ENCODE peak calls at places on chromosomes 13 and 19, in six cellular contexts. O, U, I, D, L and Y are unnamed samples. For H3K36me3, the result is how much of the 10 kb centered on the place peaks cover.

GRCh38 chr13:111398196-111398595 is 77.8 kb downstream of the TEX29 start:
- DNase-seq in O (no peak), U (no peak), I (no peak), D (no peak), L (peak), Y (no peak)

GRCh38 chr13:114148521-114148855 is 16.1 kb upstream of the RASA3 start:
- DNase-seq in O (peak), U (no peak), I (no peak), D (no peak), L (no peak), Y (no peak)

GRCh38 chr19:49362926-49363264 is 679 bp upstream of the TEAD2 start:
- DNase-seq in O (peak), U (peak), I (no peak), D (no peak), L (peak), Y (peak)

GRCh38 chr13:44660050-44660449 is 83.9 kb upstream of the TSC22D1 start:
- DNase-seq in O (no peak), U (no peak), I (no peak), D (no peak), L (no peak), Y (no peak)

GRCh38 chr19:51327066-51327985 is 14.6 kb downstream of the VSIG10L start:
- DNase-seq in O (peak), U (peak), I (no peak), D (peak), L (no peak), Y (no peak)

GRCh38 chr13:74767031-74767430 is 632.8 kb upstream of the KLF12 start:
- DNase-seq in O (no peak), U (no peak), I (no peak), D (peak), L (no peak), Y (no peak)

GRCh38 chr19:13056052-13056660 is 46.5 kb downstream of the LYL1 start:
- DNase-seq in O (peak), U (peak), I (no peak), D (peak), L (peak), Y (peak)

GRCh38 chr13:109256866-109257760 is 529.3 kb downstream of the IRS2 start:
- DNase-seq in O (no peak), U (no peak), I (no peak), D (peak), L (no peak), Y (no peak)

GRCh38 chr19:283395-283794 is 7.8 kb downstream of the PLPP2 start:
- DNase-seq in O (no peak), U (no peak), I (no peak), D (no peak), L (no peak), Y (no peak)

GRCh38 chr19:48445256-48445605 is 552 bp upstream of the GRWD1 start:
- DNase-seq in O (no peak), U (no peak), I (no peak), D (peak), L (peak), Y (peak)

GRCh38 chr19:38375748-38376147 is 1.4 kb downstream of the PSMD8 start:
- DNase-seq in O (no peak), U (peak), I (no peak), D (no peak), L (no peak), Y (no peak)

GRCh38 chr19:38376576-38376975 is 2.2 kb downstream of the PSMD8 start:
- DNase-seq in O (no peak), U (no peak), I (no peak), D (no peak), L (no peak), Y (no peak)

GRCh38 chr19:38374332-38375097 is at the start of gene PSMD8:
- DNase-seq in O (peak), U (peak), I (peak), D (peak), L (peak), Y (peak)

GRCh38 chr19:38375098-38375493 is 725 bp downstream of the PSMD8 start:
- DNase-seq in O (no peak), U (no peak), I (no peak), D (no peak), L (no peak), Y (no peak)

DNA sequence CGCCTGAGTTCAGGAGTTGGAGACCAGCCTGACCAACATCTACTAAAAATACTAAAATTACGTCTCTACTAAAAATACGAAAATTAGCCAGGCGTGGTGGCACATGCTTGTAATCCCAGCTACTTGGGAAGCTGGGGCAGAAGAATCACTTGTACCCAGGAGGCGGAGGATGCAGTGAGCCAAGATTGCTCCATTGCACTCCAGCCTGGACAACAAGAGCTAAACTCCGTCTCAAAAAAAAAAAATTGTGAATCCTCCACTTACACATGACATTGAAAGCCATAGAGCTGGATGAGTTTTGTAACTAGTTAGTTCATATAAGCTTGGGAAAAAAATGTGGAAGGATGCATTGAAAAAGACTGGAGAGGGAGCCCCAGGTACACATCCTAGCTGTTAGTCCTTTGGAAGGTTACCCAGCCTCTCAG is 452 bp upstream of the PSMD8 start:
- DNase-seq in O (peak), U (no peak), I (no peak), D (no peak), L (no peak), Y (no peak)
- TF ChIP-seq CTCF in O (no peak), U (no peak), I (no peak), D (no peak), L (no peak), Y (no peak)

GRCh38 chr19:7870571-7871279 is 3.5 kb downstream of the PRR36 start:
- DNase-seq in O (peak), U (no peak), I (no peak), D (peak), L (no peak), Y (peak)

GRCh38 chr19:7869453-7869909 is 4.7 kb downstream of the PRR36 start:
- DNase-seq in O (peak), U (peak), I (no peak), D (peak), L (no peak), Y (peak)

GRCh38 chr19:7871280-7871529 is 3.0 kb downstream of the PRR36 start:
- DNase-seq in O (no peak), U (no peak), I (no peak), D (no peak), L (no peak), Y (no peak)

GRCh38 chr19:7868671-7869452 is 5.3 kb downstream of the PRR36 start:
- DNase-seq in O (peak), U (peak), I (no peak), D (peak), L (peak), Y (peak)

GRCh38 chr19:7869910-7870511 is 4.2 kb downstream of the PRR36 start:
- DNase-seq in O (peak), U (no peak), I (no peak), D (peak), L (no peak), Y (peak)
- H3K4me3 ChIP-seq in O (no peak), U (peak), I (peak), D (peak), L (peak), Y (peak)

DNA sequence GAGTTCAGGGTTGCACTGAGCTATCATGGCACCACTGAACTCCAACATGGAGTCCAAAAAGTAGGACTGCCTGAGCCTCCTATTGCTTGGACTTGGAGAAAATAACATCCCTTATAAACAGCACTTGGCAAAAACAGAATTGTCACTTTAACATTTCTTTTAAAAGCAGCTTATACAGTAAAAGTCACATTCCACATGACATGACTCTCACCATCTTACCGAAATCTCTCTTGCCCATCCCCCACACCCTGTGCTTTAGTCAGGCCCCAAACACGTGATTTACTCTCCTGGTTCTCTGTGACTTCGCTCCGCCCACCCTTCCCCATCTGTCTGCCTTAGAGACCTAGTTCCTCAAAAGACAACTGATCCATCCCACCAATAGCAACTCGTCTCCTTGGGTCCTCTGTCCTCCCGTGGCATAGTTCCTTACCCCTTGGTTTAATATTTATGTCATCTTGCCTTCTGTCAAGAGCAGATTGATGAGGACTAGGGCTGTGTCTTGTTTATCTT is 4.6 kb downstream of the SAFB start:
- DNase-seq in O (peak), U (peak), I (peak), D (no peak), L (peak), Y (peak)
- H3K36me3 ChIP-seq in O (under half), U (under half), I (under half), D (half or more), L (under half), Y (under half)

GRCh38 chr13:67772807-67773453 is 542.8 kb upstream of the PCDH9 start:
- DNase-seq in O (no peak), U (peak), I (no peak), D (no peak), L (no peak), Y (no peak)
- TF ChIP-seq CTCF in O (no peak), U (no peak), I (no peak), D (no peak), L (no peak), Y (no peak)

DNA sequence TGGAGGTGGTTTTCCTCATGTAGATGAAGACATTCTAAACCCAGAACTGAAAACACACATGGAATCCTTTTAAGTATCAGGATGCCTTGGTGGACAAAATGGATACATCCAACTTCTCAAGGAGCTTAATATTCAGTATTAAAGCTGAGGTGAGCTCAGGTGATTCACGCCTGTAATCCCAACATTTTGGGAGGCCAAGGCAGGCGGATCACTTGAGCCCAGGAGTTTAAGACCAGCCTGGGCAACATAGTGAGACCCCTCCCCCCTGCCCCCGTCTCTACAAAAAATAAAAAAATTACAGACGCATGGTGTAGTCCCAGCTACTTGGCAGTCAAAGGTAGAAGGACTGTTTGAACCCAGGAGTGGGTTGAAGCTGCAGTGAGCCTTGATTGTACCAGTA is 28.8 kb downstream of the DPRX start:
- DNase-seq in O (no peak), U (no peak), I (no peak), D (no peak), L (no peak), Y (no peak)
- H3K4me3 ChIP-seq in O (no peak), U (no peak), I (no peak), D (no peak), L (no peak), Y (no peak)

DNA sequence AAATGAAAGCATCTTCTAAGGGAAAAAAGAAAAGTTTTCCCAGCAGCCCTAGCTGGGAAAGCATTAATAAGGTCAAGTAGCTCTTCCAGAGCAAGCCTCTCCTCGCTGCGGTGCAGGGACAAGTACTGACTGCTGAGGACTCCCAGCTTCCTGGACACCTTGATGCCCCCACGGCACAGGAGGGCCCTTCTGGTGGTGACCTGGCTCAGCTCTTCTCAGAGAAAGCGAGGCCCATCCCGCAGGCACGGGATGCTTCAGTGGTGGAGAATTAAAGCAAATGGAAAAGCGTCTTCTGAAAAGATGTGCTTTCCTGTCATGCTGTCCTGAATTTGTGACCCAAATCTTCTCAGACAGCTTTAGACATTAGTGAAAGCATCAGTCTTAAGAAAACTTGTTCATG is 38.8 kb upstream of the LATS2 start:
- DNase-seq in O (no peak), U (no peak), I (no peak), D (no peak), L (no peak), Y (no peak)
- H3K36me3 ChIP-seq in O (under half), U (under half), I (under half), D (under half), L (under half), Y (under half)